ENCODE peak calls at places on chromosomes 12 and 14, in four cellular contexts. S is neuronal stem cell, G is H9, J is IMR-90. R is an unnamed sample.

GRCh38 chr14:55301722-55302121 is 30.5 kb downstream of the FBXO34 start:
- DNase-seq in S (no peak), G (no peak), J (peak), R (peak)

GRCh38 chr14:99619873-99620834 is 16.1 kb upstream of the CCDC85C start:
- DNase-seq in S (no peak), G (peak), J (peak), R (peak)

GRCh38 chr12:97748298-97748697 is 285.7 kb downstream of the RMST start:
- DNase-seq in S (no peak), G (no peak), J (no peak), R (no peak)

GRCh38 chr14:71238835-71239234 is 331.6 kb downstream of the PCNX1 start:
- DNase-seq in S (no peak), G (no peak), J (no peak), R (no peak)

GRCh38 chr12:27564612-27565213 is 40.7 kb downstream of the PPFIBP1 start:
- DNase-seq in S (no peak), G (no peak), J (no peak), R (no peak)

GRCh38 chr14:50855558-50855957 is 16.3 kb upstream of the ABHD12B start:
- DNase-seq in S (no peak), G (no peak), J (no peak), R (no peak)

GRCh38 chr12:29754235-29755189 is 29.2 kb downstream of the TMTC1 start:
- DNase-seq in S (no peak), G (no peak), J (no peak), R (peak)

GRCh38 chr14:50741571-50741970 is 73.5 kb upstream of the SAV1 start:
- DNase-seq in S (no peak), G (no peak), J (peak), R (peak)

GRCh38 chr14:91399868-91400640 is 17.6 kb downstream of the CCDC88C start:
- DNase-seq in S (no peak), G (peak), J (no peak), R (no peak)

GRCh38 chr14:96902004-96902403 is 104.8 kb downstream of the VRK1 start:
- DNase-seq in S (no peak), G (no peak), J (no peak), R (no peak)

GRCh38 chr12:132506730-132507538 is 17.0 kb downstream of the FBRSL1 start:
- DNase-seq in S (no peak), G (peak), J (peak), R (peak)

GRCh38 chr14:89384023-89384422 is 33.0 kb downstream of the FOXN3 start:
- DNase-seq in S (no peak), G (no peak), J (no peak), R (no peak)

GRCh38 chr12:106245767-106246166 is 2.1 kb downstream of the CKAP4 start:
- DNase-seq in S (no peak), G (peak), J (peak), R (peak)

GRCh38 chr12:88945041-88945732 is 364.9 kb upstream of the KITLG start:
- DNase-seq in S (no peak), G (no peak), J (peak), R (no peak)

GRCh38 chr14:90381011-90381790 is 15.6 kb upstream of the CALM1 start:
- DNase-seq in S (no peak), G (no peak), J (no peak), R (no peak)

GRCh38 chr12:16955083-16955657 is 349.2 kb upstream of the LMO3 start:
- DNase-seq in S (no peak), G (no peak), J (no peak), R (no peak)

GRCh38 chr12:131787143-131787660 is 41.0 kb upstream of the MMP17 start:
- DNase-seq in S (no peak), G (no peak), J (no peak), R (no peak)

GRCh38 chr14:21748869-21749303 is 75.3 kb upstream of the OR4E1 start:
- DNase-seq in S (peak), G (peak), J (peak), R (peak)

GRCh38 chr12:64616221-64616620 is 5.9 kb downstream of the RASSF3 start:
- DNase-seq in S (no peak), G (no peak), J (peak), R (no peak)

GRCh38 chr14:76937181-76938091 is 91.1 kb downstream of the IRF2BPL start:
- DNase-seq in S (no peak), G (no peak), J (peak), R (peak)

GRCh38 chr12:64387201-64387816 is 3.2 kb downstream of the C12orf56 start:
- DNase-seq in S (no peak), G (no peak), J (no peak), R (no peak)

GRCh38 chr14:50452285-50452684 is 55.6 kb upstream of the CDKL1 start:
- DNase-seq in S (no peak), G (no peak), J (peak), R (no peak)

GRCh38 chr14:57189070-57189469 is 79.6 kb downstream of the EXOC5 start:
- DNase-seq in S (no peak), G (no peak), J (peak), R (peak)

GRCh38 chr12:94704452-94704871 is 54.1 kb upstream of the TMCC3 start:
- DNase-seq in S (no peak), G (no peak), J (peak), R (no peak)

GRCh38 chr14:51873221-51873893 is 12.9 kb downstream of the GNG2 start:
- DNase-seq in S (no peak), G (no peak), J (peak), R (peak)

GRCh38 chr14:30708157-30708556 is 86.0 kb downstream of the SCFD1 start:
- DNase-seq in S (no peak), G (peak), J (no peak), R (peak)

GRCh38 chr12:67482751-67483661 is 165.5 kb upstream of the DYRK2 start:
- DNase-seq in S (no peak), G (no peak), J (peak), R (no peak)

GRCh38 chr14:99050309-99050708 is 221.7 kb downstream of the BCL11B start:
- DNase-seq in S (no peak), G (no peak), J (no peak), R (no peak)

GRCh38 chr12:116975779-116976393 is 65.1 kb downstream of the FBXW8 start:
- DNase-seq in S (no peak), G (no peak), J (peak), R (no peak)

GRCh38 chr12:103806807-103807206 is 34.2 kb downstream of the NT5DC3 start:
- DNase-seq in S (no peak), G (no peak), J (no peak), R (no peak)

GRCh38 chr14:20499881-20500280 is 5.5 kb upstream of the RNASE10 start:
- DNase-seq in S (no peak), G (no peak), J (no peak), R (no peak)

GRCh38 chr12:89309452-89309802 is 42.9 kb downstream of the DUSP6 start:
- DNase-seq in S (no peak), G (no peak), J (no peak), R (no peak)

GRCh38 chr14:61130512-61131260 is 149.6 kb downstream of the SLC38A6 start:
- DNase-seq in S (no peak), G (no peak), J (no peak), R (no peak)
- H2BK5ac ChIP-seq in S (no peak), G (no peak), J (no peak), R (no peak)

GRCh38 chr12:123445388-123446344 is 9.2 kb upstream of the RILPL2 start:
- DNase-seq in S (no peak), G (no peak), J (peak), R (peak)
- H3K4me2 ChIP-seq in S (no peak), G (no peak), J (peak), R (no peak)

GRCh38 chr12:14167005-14167628 is 185.7 kb upstream of the GRIN2B start:
- DNase-seq in S (peak), G (peak), J (peak), R (peak)
- H4K8ac ChIP-seq in S (no peak), G (no peak), J (no peak), R (no peak)

DNA sequence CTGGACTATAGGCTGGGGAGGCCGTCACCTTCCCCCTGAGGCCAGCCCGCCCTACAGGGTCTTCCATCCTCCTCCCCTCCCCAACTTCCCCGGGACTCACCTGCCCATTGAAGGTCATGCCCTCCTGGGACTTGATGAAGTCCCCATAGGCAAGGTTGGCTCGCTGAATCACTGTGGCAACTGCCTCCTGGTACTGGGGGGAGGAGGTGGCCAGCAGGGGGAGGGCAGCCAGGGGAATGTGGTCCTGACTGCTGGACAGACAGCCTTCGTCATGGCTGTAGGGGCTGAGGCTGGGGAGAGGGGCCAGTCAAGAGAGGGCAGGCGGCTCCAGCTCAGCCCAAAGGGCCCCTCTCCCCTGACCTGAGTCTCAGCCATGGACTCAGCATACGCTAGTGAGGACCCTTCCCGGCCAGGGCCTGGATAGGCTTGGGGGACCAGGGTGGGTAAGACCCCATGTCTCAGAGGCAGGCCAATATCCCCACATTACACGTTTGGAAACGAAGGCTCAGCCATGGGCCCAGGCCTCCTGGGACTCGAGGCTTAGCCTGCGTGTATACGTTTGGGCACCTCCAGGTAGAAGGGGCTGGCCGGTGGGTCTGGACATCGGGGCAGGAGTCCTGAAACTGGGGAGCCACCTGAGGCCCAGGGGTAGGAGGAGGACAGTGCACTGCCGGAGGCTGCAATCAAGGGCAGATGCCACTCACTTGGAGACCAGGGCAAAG is 16.3 kb downstream of the ARL6IP4 start:
- DNase-seq in S (no peak), G (no peak), J (no peak), R (no peak)
- H2BK5ac ChIP-seq in S (no peak), G (no peak), J (no peak), R (no peak)

GRCh38 chr14:68487805-68488590 is 304.9 kb downstream of the ZFP36L1 start:
- DNase-seq in S (no peak), G (no peak), J (peak), R (no peak)

GRCh38 chr14:68495638-68496114 is 297.2 kb downstream of the ZFP36L1 start:
- DNase-seq in S (no peak), G (no peak), J (no peak), R (no peak)

GRCh38 chr14:68495101-68495637 is 297.7 kb downstream of the ZFP36L1 start:
- DNase-seq in S (no peak), G (no peak), J (no peak), R (no peak)

GRCh38 chr14:68492889-68493288 is 300.0 kb downstream of the ZFP36L1 start:
- DNase-seq in S (no peak), G (no peak), J (no peak), R (no peak)

DNA sequence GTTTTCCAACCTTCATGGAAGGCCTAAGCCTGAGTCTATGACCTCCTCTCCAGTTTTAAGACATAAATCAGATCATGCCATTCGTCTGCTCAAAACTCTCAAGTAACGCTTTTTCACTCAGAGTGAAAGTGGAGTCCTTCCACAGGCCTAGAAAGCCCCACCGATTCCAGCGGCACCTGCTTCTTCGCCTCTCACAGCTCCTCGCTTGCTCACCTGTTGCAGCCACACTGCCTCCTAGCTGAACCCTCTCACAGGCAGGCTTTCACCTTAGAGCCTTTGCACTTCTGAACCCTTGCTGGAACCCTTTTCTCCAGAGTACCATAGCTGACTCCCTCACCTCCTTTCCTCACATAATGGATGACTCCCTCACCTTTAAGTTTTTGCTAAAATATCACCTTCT is 301.1 kb downstream of the ZFP36L1 start:
- DNase-seq in S (no peak), G (no peak), J (no peak), R (no peak)
- H3K4me2 ChIP-seq in S (no peak), G (no peak), J (no peak), R (no peak)

GRCh38 chr12:124656214-124656516 is 88.8 kb upstream of the NCOR2 start:
- DNase-seq in S (no peak), G (no peak), J (no peak), R (no peak)

GRCh38 chr12:124654666-124655316 is 87.4 kb upstream of the NCOR2 start:
- DNase-seq in S (no peak), G (no peak), J (no peak), R (no peak)

GRCh38 chr12:124656947-124657434 is 89.6 kb upstream of the NCOR2 start:
- DNase-seq in S (no peak), G (no peak), J (no peak), R (no peak)

GRCh38 chr12:124653169-124653931 is 85.9 kb upstream of the NCOR2 start:
- DNase-seq in S (no peak), G (no peak), J (peak), R (no peak)

GRCh38 chr12:124655317-124656213 is 88.2 kb upstream of the NCOR2 start:
- DNase-seq in S (peak), G (peak), J (peak), R (peak)
- H4K8ac ChIP-seq in S (no peak), G (no peak), J (peak), R (no peak)

R was measured in mesendoderm.